ENCODE peak calls at places on chromosomes 3 and 15, in ten cellular contexts. L, F, K, D, Z, I, C, R, A and W are unnamed samples.

GRCh38 chr15:70266412-70267089 is 168.8 kb upstream of the TLE3 start:
- DNase-seq in A (peak; percentile 90), K (no peak), F (no peak), L (no peak), R (peak; percentile 79), I (no peak), D (no peak), Z (peak; percentile 75), C (no peak), W (no peak)

GRCh38 chr3:42028474-42028873 is 62.7 kb upstream of the TRAK1 start:
- DNase-seq in Z (no peak), L (no peak), A (no peak), F (no peak), R (no peak), K (no peak), D (no peak), C (no peak), I (no peak), W (no peak)

GRCh38 chr3:84547971-84548970 is 410.5 kb upstream of the CADM2 start:
- DNase-seq in R (peak; percentile 8), A (peak; percentile 48), L (peak; percentile 17), D (no peak), C (peak; percentile 2), Z (no peak), I (no peak), F (peak; percentile 67), K (peak; percentile 18), W (no peak)

GRCh38 chr3:2166552-2166951 is 67.9 kb downstream of the CNTN4 start:
- DNase-seq in D (no peak), C (no peak), R (no peak), Z (no peak), I (no peak), L (no peak), A (no peak), K (no peak), F (peak; percentile 45), W (no peak)

GRCh38 chr3:144054766-144055165 is 83.1 kb downstream of the DIPK2A start:
- DNase-seq in D (no peak), I (no peak), A (no peak), C (no peak), K (no peak), F (no peak), L (no peak), R (no peak), Z (no peak), W (no peak)

GRCh38 chr3:129793356-129793755 is 100.2 kb downstream of the TMCC1 start:
- DNase-seq in I (no peak), D (no peak), Z (no peak), C (no peak), L (no peak), A (no peak), R (no peak), F (no peak), K (no peak), W (no peak)

GRCh38 chr15:100725121-100726069 is 123.0 kb downstream of the ASB7 start:
- DNase-seq in D (peak; percentile 76), C (no peak), K (no peak), F (no peak), L (no peak), A (no peak), I (peak; percentile 93), Z (no peak), R (peak; percentile 66), W (no peak)

GRCh38 chr3:124778061-124778460 is 47.8 kb downstream of the UMPS start:
- DNase-seq in C (no peak), K (no peak), L (no peak), A (no peak), F (no peak), R (no peak), Z (no peak), D (no peak), I (no peak), W (no peak)

GRCh38 chr15:90044916-90045371 is 43.8 kb downstream of the ZNF710 start:
- DNase-seq in L (no peak), C (no peak), D (no peak), A (no peak), Z (no peak), K (peak; percentile 58), I (no peak), R (no peak), F (no peak), W (no peak)

GRCh38 chr15:22251422-22251821 is 171.1 kb downstream of the OR4M2 start:
- DNase-seq in I (no peak), D (no peak), K (no peak), Z (no peak), F (no peak), C (no peak), R (no peak), L (no peak), A (no peak), W (no peak)
- H3K9me3 ChIP-seq in I (peaks cover 30% of the 10 kb centered on the region), D (peaks cover 85% of the 10 kb centered on the region), K (no peaks in the 10 kb centered on the region), Z (peaks cover 25% of the 10 kb centered on the region), F (peaks cover 5% of the 10 kb centered on the region), C (no peaks in the 10 kb centered on the region), R (peaks cover 7% of the 10 kb centered on the region), L (no peaks in the 10 kb centered on the region), A (no peaks in the 10 kb centered on the region), W (no peaks in the 10 kb centered on the region)

DNA sequence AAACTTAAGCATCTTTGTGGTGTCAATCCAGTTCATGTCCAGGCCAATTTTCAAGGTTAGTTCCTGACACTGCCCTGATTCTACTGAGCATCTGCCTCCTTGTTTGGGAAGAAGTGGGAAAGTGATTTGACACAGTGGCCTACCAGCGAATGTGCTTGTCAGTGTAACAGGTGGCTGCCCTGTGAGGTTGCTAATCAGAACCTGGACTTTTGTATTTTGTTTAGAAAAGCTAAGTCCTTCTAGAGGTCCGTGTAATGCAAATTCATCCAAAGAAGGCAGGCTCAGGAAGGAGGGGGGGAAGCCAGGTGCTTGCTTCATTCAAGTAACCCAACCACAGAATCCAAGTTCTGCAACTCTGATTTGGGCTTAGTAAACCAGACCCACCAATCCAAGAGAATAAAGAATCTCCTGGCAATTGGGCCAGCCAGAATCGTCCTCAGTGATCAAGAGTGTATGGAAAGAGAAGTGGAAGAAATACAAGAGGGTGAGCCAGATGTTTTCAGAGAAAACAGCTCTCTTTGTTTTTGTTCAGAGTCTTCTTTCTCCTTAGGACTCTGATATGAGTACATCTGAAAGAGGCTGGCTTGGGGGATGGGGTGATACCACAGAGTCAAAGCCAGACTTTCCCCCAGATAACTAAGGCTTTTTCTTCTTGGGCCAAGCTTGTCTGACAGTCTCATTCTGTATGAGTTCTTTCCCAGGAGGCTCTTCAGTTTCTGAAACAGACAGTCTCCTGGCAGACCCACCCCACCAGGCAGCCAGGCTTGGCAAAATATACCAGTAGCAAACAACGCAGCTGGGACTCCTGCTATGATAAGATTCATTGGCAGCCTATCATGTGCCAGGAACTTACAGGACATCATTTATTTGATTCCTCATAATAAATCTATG is 508.9 kb upstream of the TBL1XR1 start:
- DNase-seq in R (peak; percentile 3), D (no peak), Z (no peak), K (peak; percentile 36), F (no peak), I (no peak), A (peak; percentile 70), C (no peak), L (no peak), W (no peak)
- H3K27ac ChIP-seq in R (no peak overlapping the region), D (no peak overlapping the region), Z (no peak overlapping the region), K (peak overlapping the region; percentile 35), F (no peak overlapping the region), I (no peak overlapping the region), A (no peak overlapping the region), C (no peak overlapping the region), L (no peak overlapping the region), W (no peak overlapping the region)

GRCh38 chr15:97461212-97461611 is 499.3 kb upstream of the ARRDC4 start:
- DNase-seq in K (no peak), A (no peak), Z (no peak), R (peak; percentile 8), F (no peak), D (no peak), I (no peak), L (no peak), C (no peak), W (no peak)

GRCh38 chr15:97456541-97456940 is 504.0 kb upstream of the ARRDC4 start:
- DNase-seq in A (no peak), L (no peak), K (no peak), I (no peak), F (no peak), C (no peak), R (no peak), Z (no peak), D (no peak), W (no peak)

GRCh38 chr15:97459771-97460170 is 500.7 kb upstream of the ARRDC4 start:
- DNase-seq in K (no peak), A (no peak), R (no peak), D (no peak), F (peak; percentile 9), I (no peak), C (no peak), Z (no peak), L (no peak), W (no peak)
- H3K9me3 ChIP-seq in K (no peaks in the 10 kb centered on the region), A (no peaks in the 10 kb centered on the region), R (no peaks in the 10 kb centered on the region), D (no peaks in the 10 kb centered on the region), F (no peaks in the 10 kb centered on the region), I (peaks cover 4% of the 10 kb centered on the region), C (no peaks in the 10 kb centered on the region), Z (no peaks in the 10 kb centered on the region), L (no peaks in the 10 kb centered on the region), W (no peaks in the 10 kb centered on the region)

GRCh38 chr3:57076422-57076951 is 16.0 kb downstream of the SPATA12 start:
- DNase-seq in K (no peak), L (no peak), R (no peak), C (peak; percentile 23), I (no peak), F (no peak), D (no peak), Z (no peak), A (no peak), W (no peak)

GRCh38 chr3:57079221-57079831 is 18.9 kb downstream of the SPATA12 start:
- DNase-seq in L (peak; percentile 62), R (no peak), I (no peak), D (no peak), Z (peak; percentile 53), C (peak; percentile 9), K (peak; percentile 57), A (no peak), F (peak; percentile 86), W (no peak)

GRCh38 chr3:57078366-57079220 is 18.1 kb downstream of the SPATA12 start:
- DNase-seq in R (peak; percentile 62), K (peak; percentile 65), F (peak; percentile 70), L (peak; percentile 53), I (peak; percentile 16), A (peak; percentile 84), C (peak; percentile 50), Z (peak; percentile 49), D (no peak), W (peak; percentile 25)

GRCh38 chr3:57080171-57080570 is 19.7 kb downstream of the SPATA12 start:
- DNase-seq in C (no peak), A (no peak), I (no peak), F (no peak), D (no peak), K (no peak), R (no peak), L (no peak), Z (no peak), W (no peak)

DNA sequence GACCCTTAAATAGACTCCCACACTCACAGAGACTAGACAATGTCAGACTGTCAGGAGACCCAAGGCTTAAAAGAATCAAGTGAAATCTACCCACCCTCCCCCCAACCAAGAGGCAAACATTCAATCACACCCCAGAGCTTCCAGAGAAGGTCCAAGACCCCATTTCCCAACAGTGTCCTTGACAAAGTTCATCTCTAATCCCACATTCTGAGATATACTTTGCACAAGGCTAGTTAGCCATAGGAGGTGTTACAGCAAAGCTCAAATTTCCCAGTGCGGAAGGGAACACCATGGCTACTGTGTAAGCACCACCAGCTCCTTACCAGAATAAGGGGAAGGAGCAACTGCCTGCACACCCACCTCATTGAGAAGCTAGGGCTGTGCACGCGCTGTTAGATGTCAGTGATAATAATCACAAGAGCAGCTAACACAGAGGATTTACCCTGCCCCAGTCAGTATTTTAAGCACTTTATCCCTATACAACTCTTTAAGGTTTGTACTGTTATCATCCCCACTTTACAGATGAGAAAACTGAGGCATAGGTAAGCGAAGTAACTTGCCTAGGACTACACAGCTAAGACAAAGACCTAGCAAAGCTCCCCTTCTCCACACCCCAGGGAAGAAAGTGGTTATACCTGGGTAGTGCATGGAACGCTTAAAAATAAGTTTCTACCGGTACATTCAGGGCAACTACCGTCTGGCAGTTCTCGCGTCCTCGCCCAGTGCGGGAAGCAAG is 17.3 kb downstream of the SPATA12 start:
- DNase-seq in A (no peak), I (no peak), F (no peak), K (no peak), L (no peak), Z (no peak), D (no peak), R (no peak), C (no peak), W (no peak)
- H3K27ac ChIP-seq in A (no peak overlapping the region), I (no peak overlapping the region), F (no peak overlapping the region), K (peak overlapping the region; percentile 20), L (no peak overlapping the region), Z (peak overlapping the region; percentile 79), D (no peak overlapping the region), R (no peak overlapping the region), C (no peak overlapping the region), W (no peak overlapping the region)